ENCODE peak calls at places on chromosomes 6 and 20, in nine cellular contexts. S is IMR-90; U is bronchial epithelial cell; P is body of pancreas; R is AG04449; Z is HFF-Myc; V is CD8-positive, alpha-beta memory T cell; J is PC-9; K is sigmoid colon. N is an unnamed sample.

GRCh38 chr6:1424306-1424927 is 35.0 kb downstream of the FOXF2 start:
- DNase-seq in S (peak; percentile 77), U (peak; percentile 58), P (peak; percentile 55), R (no peak), Z (no peak), V (no peak), J (no peak), K (peak; percentile 75), N (no peak)

GRCh38 chr6:31128093-31128676 is 7.9 kb upstream of the CDSN start:
- DNase-seq in S (peak; percentile 24), U (peak; percentile 52), P (peak; percentile 79), R (no peak), Z (no peak), V (peak; percentile 69), J (peak; percentile 45), K (no peak), N (peak; percentile 21)

GRCh38 chr6:39203804-39204495 is 25.3 kb downstream of the KCNK5 start:
- DNase-seq in S (no peak), U (peak; percentile 62), P (peak; percentile 60), R (no peak), Z (no peak), V (no peak), J (peak; percentile 98), K (no peak), N (no peak)

GRCh38 chr6:16564430-16564829 is 196.8 kb downstream of the ATXN1 start:
- DNase-seq in S (peak; percentile 63), U (no peak), P (no peak), R (no peak), Z (no peak), V (no peak), J (no peak), K (no peak), N (no peak)

GRCh38 chr20:25288291-25289181 is 40.7 kb downstream of the PYGB start:
- DNase-seq in S (no peak), U (no peak), P (no peak), R (no peak), Z (no peak), V (no peak), J (peak; percentile 34), K (peak; percentile 60), N (no peak)

GRCh38 chr20:62236674-62236996 is 1.7 kb upstream of the OSBPL2 start:
- DNase-seq in S (no peak), U (no peak), P (no peak), R (no peak), Z (no peak), V (no peak), J (no peak), K (no peak), N (no peak)

GRCh38 chr6:7241709-7242645 is 71.0 kb downstream of the SSR1 start:
- DNase-seq in S (peak; percentile 48), U (no peak), P (peak; percentile 61), R (no peak), Z (no peak), V (no peak), J (no peak), K (no peak), N (no peak)

GRCh38 chr20:48636301-48636700 is 191.5 kb downstream of the PREX1 start:
- DNase-seq in S (no peak), U (no peak), P (no peak), R (no peak), Z (no peak), V (no peak), J (no peak), K (no peak), N (no peak)

GRCh38 chr20:50588034-50588736 is 78.0 kb downstream of the PTPN1 start:
- DNase-seq in S (peak; percentile 58), U (peak; percentile 44), P (peak; percentile 73), R (no peak), Z (no peak), V (peak; percentile 65), J (peak; percentile 53), K (peak; percentile 43), N (no peak)

GRCh38 chr20:25040438-25040831 is 17.5 kb downstream of the ACSS1 start:
- DNase-seq in S (peak; percentile 78), U (no peak), P (peak; percentile 47), R (no peak), Z (no peak), V (no peak), J (peak; percentile 31), K (peak; percentile 95), N (no peak)

GRCh38 chr6:101640131-101640530 is 246.6 kb downstream of the GRIK2 start:
- DNase-seq in S (no peak), U (no peak), P (no peak), R (no peak), Z (no peak), V (no peak), J (no peak), K (no peak), N (no peak)

GRCh38 chr6:106495014-106495413 is 134.3 kb downstream of the RTN4IP1 start:
- DNase-seq in S (no peak), U (peak; percentile 57), P (no peak), R (no peak), Z (no peak), V (no peak), J (no peak), K (no peak), N (no peak)

GRCh38 chr6:18204691-18205090 is 49.5 kb downstream of the KDM1B start:
- DNase-seq in S (no peak), U (no peak), P (no peak), R (no peak), Z (no peak), V (no peak), J (no peak), K (no peak), N (no peak)

GRCh38 chr6:15622045-15622750 is 40.6 kb downstream of the DTNBP1 start:
- DNase-seq in S (peak; percentile 16), U (peak; percentile 62), P (no peak), R (no peak), Z (no peak), V (no peak), J (no peak), K (no peak), N (no peak)

GRCh38 chr20:54134445-54135220 is 39.2 kb downstream of the CYP24A1 start:
- DNase-seq in S (peak; percentile 82), U (peak; percentile 92), P (no peak), R (no peak), Z (peak; percentile 50), V (no peak), J (peak; percentile 93), K (no peak), N (no peak)

GRCh38 chr20:24587384-24588046 is 118.1 kb downstream of the SYNDIG1 start:
- DNase-seq in S (no peak), U (no peak), P (no peak), R (no peak), Z (no peak), V (no peak), J (no peak), K (no peak), N (no peak)

GRCh38 chr6:125743604-125744003 is 5.8 kb upstream of the HEY2 start:
- DNase-seq in S (no peak), U (no peak), P (no peak), R (no peak), Z (no peak), V (no peak), J (no peak), K (no peak), N (no peak)

GRCh38 chr6:116073765-116074450 is 13.2 kb upstream of the FRK start:
- DNase-seq in S (peak; percentile 87), U (peak; percentile 94), P (no peak), R (no peak), Z (peak; percentile 33), V (no peak), J (peak; percentile 93), K (no peak), N (no peak)

GRCh38 chr6:116349216-116349615 is 21.5 kb upstream of the DSE start:
- DNase-seq in S (peak; percentile 50), U (no peak), P (no peak), R (no peak), Z (no peak), V (no peak), J (no peak), K (no peak), N (no peak)

GRCh38 chr6:125596020-125596419 is 153.4 kb upstream of the HEY2 start:
- DNase-seq in S (no peak), U (peak; percentile 92), P (no peak), R (no peak), Z (no peak), V (no peak), J (no peak), K (no peak), N (no peak)

GRCh38 chr6:148465654-148466053 is 123.0 kb downstream of the SASH1 start:
- DNase-seq in S (no peak), U (no peak), P (no peak), R (no peak), Z (no peak), V (no peak), J (no peak), K (no peak), N (no peak)
- H3K4me3 ChIP-seq in S (no peak overlapping the region), U (no peak overlapping the region), P (no peak overlapping the region), R (no peak overlapping the region), Z (no peak overlapping the region), V (no peak overlapping the region), J (no peak overlapping the region), K (no peak overlapping the region), N (no peak overlapping the region)

GRCh38 chr6:27669798-27670301 is 196.9 kb upstream of the ZNF184 start:
- DNase-seq in S (no peak), U (no peak), P (no peak), R (no peak), Z (no peak), V (no peak), J (no peak), K (no peak), N (no peak)
- H3K4me3 ChIP-seq in S (peak overlapping the region; percentile 28), U (peak overlapping the region; percentile 18), P (no peak overlapping the region), R (peak overlapping the region; percentile 6), Z (peak overlapping the region; percentile 41), V (no peak overlapping the region), J (peak overlapping the region; percentile 85), K (no peak overlapping the region), N (no peak overlapping the region)

DNA sequence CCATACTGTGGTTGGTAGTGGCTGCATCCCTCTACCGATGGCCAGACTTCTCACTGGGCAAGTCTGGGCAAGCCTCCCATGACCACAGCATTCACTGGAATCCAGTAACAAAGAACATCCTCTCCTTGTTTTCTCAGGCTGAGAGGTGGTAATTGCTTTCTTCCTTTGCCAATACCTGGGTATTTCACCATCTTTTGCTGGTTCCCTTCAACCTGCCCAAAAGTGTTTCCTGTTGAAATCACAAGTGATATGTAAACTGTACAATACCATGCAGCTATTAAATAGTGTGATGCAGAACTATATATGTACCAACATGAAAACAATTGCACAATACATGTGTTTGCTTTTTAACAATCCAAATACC is at the start of gene PTCHD4:
- DNase-seq in S (peak; percentile 48), U (peak; percentile 98), P (no peak), R (no peak), Z (peak; percentile 58), V (no peak), J (no peak), K (no peak), N (no peak)
- H3K4me3 ChIP-seq in S (peak within 1 kb of the TSS; percentile 95), U (peak within 1 kb of the TSS; percentile 40), P (no peak within 1 kb of the TSS), R (peak within 1 kb of the TSS; percentile 39), Z (peak within 1 kb of the TSS; percentile 52), V (no peak within 1 kb of the TSS), J (no peak within 1 kb of the TSS), K (no peak within 1 kb of the TSS), N (no peak within 1 kb of the TSS)

DNA sequence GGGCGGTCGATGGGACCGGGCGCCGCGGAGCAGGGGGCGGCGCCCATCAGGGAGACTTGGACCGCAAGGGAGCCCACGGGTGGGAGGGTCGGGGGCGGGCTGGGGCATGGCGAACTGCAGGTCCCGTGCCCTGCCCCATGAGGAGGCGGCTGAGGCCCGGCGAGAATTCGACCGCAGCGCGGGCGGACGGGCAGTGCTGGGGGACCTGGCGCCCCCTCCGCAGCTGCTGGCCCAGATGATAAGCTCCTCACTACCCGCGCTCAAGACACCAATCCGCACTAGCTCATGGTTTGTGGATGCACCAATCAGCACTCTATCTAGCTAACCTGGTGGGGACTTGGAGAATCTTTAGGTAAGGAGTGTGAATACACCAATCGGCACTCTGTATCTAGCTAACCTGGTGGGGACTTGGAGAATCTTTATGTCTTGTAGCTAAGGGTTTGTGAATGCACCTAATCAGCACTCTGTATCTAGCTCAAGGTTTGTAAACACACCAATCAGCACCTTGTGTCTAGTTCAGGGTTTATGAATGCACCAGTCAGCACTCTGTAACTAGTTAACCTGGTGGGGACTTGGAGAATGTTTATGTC is 38.5 kb downstream of the TRIM27 start:
- DNase-seq in S (no peak), U (no peak), P (no peak), R (no peak), Z (no peak), V (no peak), J (no peak), K (no peak), N (no peak)
- H3K4me3 ChIP-seq in S (no peak overlapping the region), U (no peak overlapping the region), P (no peak overlapping the region), R (no peak overlapping the region), Z (no peak overlapping the region), V (peak overlapping the region; percentile 25), J (no peak overlapping the region), K (no peak overlapping the region), N (no peak overlapping the region)

N was measured in GM12864.